ENCODE peak calls at places on chromosomes 5 and 9, in four cellular contexts. Y is CD4-positive, alpha-beta memory T cell; N is GM12878; O is hepatocyte. A is an unnamed sample. For H3K36me3, the result is how much of the 10 kb centered on the place peaks cover.

GRCh38 chr5:36172593-36172992 is 20.7 kb downstream of the SKP2 start:
- DNase-seq in N (no peak), O (no peak), Y (no peak), A (no peak)

GRCh38 chr5:61082516-61083280 is 79.6 kb downstream of the SMIM15 start:
- DNase-seq in Y (no peak), O (no peak), N (no peak), A (no peak)

GRCh38 chr5:159619826-159620225 is 289.5 kb upstream of the IL12B start:
- DNase-seq in N (no peak), O (no peak), Y (no peak), A (no peak)

GRCh38 chr9:124077915-124078572 is 66.5 kb downstream of the LHX2 start:
- DNase-seq in O (no peak), Y (no peak), N (no peak), A (no peak)

GRCh38 chr5:8391916-8392315 is 523.0 kb downstream of the MTRR start:
- DNase-seq in O (no peak), N (no peak), Y (no peak), A (no peak)

GRCh38 chr9:129962889-129963703 is 79.9 kb downstream of the FNBP1 start:
- DNase-seq in N (peak), O (no peak), Y (peak), A (no peak)

GRCh38 chr5:37882636-37883035 is 42.8 kb upstream of the GDNF start:
- DNase-seq in O (no peak), N (no peak), Y (no peak), A (no peak)

GRCh38 chr5:175573493-175574269 is 84.2 kb upstream of the HRH2 start:
- DNase-seq in O (no peak), Y (no peak), N (no peak), A (peak)

GRCh38 chr5:168314735-168315411 is 23.4 kb downstream of the WWC1 start:
- DNase-seq in N (no peak), O (peak), Y (no peak), A (no peak)

GRCh38 chr5:140926211-140926902 is at the start of gene PCDHAC1:
- DNase-seq in O (peak), N (no peak), Y (peak), A (peak)

GRCh38 chr5:170353946-170354345 is 35.2 kb downstream of the KCNMB1 start:
- DNase-seq in N (no peak), O (no peak), Y (no peak), A (no peak)

GRCh38 chr9:84293001-84293798 is 47.4 kb downstream of the SLC28A3 start:
- DNase-seq in O (no peak), Y (peak), N (peak), A (no peak)

GRCh38 chr5:154087260-154087659 is 48.5 kb downstream of the MFAP3 start:
- DNase-seq in O (no peak), N (no peak), Y (no peak), A (no peak)

GRCh38 chr5:119083679-119084078 is 12.8 kb downstream of the DMXL1 start:
- DNase-seq in O (no peak), N (no peak), Y (no peak), A (no peak)

GRCh38 chr5:54081415-54081814 is 229.0 kb downstream of the ARL15 start:
- DNase-seq in O (no peak), N (no peak), Y (no peak), A (no peak)

GRCh38 chr5:54083851-54084250 is 226.5 kb downstream of the ARL15 start:
- DNase-seq in O (no peak), N (no peak), Y (no peak), A (no peak)

GRCh38 chr5:54083245-54083644 is 227.1 kb downstream of the ARL15 start:
- DNase-seq in N (no peak), Y (no peak), O (no peak), A (no peak)

DNA sequence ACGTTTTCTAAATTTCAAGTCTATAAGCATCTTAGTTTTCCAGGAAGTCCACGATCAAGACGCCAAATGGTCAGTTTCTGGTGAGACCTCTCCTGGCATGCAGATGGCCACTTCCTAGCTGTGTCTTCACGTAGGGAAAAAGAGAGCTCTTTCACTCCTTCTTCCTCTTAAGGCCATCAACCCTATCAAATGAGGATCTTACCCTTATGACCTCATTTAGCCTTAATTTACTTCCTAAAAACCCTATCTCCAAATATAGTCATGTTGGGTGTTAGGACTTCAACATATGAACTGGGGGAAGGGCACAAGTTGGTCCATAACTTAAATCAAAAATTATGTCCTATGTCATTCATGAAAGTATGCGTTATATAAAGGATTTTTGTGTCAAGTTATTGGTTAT is 229.5 kb downstream of the ARL15 start:
- DNase-seq in Y (no peak), O (no peak), N (no peak), A (no peak)
- H3K4me3 ChIP-seq in Y (no peak), O (no peak), N (no peak), A (no peak)

DNA sequence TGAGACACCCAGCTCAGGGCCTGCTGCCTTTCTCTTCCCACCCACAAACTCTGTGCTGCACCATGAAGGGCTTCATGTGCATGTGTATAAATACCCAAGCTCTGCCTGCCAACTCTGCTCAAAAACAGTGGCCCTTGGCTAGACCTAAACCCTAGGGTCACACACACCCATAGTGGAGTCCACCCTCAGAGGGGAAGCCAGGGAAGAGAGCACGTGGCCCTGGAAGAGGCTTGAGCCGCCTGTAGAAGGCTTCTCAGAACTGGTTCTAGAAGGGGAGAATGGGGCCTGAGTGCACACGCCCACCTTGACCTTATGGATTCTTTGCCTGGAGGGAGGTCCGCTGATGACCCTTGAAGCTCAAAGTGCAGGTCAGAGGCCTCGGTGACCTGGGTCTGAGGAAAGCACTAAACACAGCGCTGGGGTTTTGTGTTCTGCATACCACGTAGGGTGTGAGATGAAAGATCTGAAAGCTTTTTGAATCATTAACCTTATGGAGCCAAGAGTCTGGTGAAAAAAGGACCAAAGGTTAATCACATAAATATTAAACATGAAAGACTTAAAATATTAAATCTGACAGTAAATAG is 60.6 kb downstream of the CYFIP2 start:
- DNase-seq in Y (no peak), N (no peak), O (no peak), A (no peak)
- H3K36me3 ChIP-seq in Y (half or more), N (under half), O (under half), A (under half)

DNA sequence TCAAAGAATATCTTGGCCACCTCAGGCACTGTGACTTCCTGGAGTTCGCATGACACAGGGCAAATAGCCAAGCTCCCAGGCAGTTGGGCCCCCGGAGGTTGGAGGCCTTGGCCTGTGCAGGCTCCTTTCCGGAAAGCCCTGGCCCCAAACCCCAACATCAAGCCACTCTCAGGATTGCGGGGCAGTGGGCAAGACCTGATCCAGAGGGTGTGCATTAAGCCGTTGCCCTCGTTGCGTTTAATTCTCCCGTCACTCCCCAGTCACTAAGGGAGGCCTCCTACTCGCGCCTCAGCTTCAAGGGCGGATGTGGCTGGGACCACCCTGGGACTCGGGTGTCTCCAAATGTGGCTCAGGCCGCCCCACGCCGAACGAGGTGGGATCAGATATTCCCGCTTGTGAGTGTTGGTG is 60.1 kb downstream of the TMEM174 start:
- DNase-seq in Y (no peak), N (no peak), O (no peak), A (peak)
- H3K4me3 ChIP-seq in Y (no peak), N (no peak), O (peak), A (peak)

GRCh38 chr5:149498724-149499336 is 52.4 kb downstream of the CSNK1A1 start:
- DNase-seq in O (no peak), N (no peak), Y (no peak), A (peak)

GRCh38 chr5:149503006-149503405 is 48.2 kb downstream of the CSNK1A1 start:
- DNase-seq in Y (no peak), N (no peak), O (no peak), A (no peak)

GRCh38 chr5:149500922-149501582 is 50.2 kb downstream of the CSNK1A1 start:
- DNase-seq in N (no peak), O (no peak), Y (no peak), A (no peak)

GRCh38 chr5:149510136-149510535 is 41.1 kb downstream of the CSNK1A1 start:
- DNase-seq in Y (no peak), O (no peak), N (no peak), A (no peak)

DNA sequence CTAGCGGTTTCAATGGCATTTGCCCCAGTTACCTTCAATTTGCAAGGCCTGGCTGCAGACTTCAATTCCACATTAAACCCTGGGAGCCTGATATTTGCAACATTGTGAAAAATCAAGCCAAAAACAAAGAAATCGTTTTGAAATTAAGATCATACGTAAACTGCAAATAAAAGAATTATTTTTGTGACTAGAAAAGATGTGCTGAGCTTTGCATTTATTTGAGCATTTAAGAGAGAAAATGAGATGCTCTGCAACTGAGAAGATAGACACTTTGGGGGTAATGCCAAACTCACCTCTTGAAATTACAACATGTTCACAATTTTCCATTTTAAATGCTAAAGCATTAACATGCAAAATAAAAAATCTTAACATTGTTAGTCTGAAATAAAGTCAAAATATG is 46.6 kb downstream of the CSNK1A1 start:
- DNase-seq in N (no peak), Y (no peak), O (no peak), A (no peak)
- H3K36me3 ChIP-seq in N (under half), Y (half or more), O (under half), A (under half)

DNA sequence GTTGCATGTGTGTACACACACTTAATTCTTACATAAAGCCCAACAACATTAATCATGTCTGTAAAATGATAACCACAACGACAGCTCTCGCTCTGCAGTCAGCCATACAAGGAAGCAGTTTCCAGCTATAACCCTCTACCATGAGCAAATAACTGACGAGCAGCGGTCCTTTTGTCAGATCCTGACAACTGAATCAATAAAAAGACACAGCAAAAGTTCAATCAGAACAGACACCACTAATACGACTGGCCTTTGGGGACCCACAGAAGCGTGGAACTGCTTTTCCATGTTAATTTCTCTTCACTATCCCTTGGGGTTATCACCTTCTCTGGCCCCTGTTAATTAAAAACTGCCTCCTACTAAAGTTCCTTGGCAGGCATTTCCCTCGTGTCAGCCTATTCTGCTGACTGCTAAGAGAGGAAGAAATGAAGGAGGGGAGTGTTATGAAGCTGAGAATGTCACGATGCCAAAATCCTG is 722.8 kb upstream of the GRAMD2B start:
- DNase-seq in N (no peak), Y (no peak), O (peak), A (no peak)
- H3K4me3 ChIP-seq in N (no peak), Y (no peak), O (no peak), A (no peak)